ENCODE peak calls at places on chromosomes 2 and 18, in eight cellular contexts. One of them, this sample, is unnamed.

GRCh38 chr2:241541564-241542277 is 16.8 kb upstream of the BOK start:
- DNase-seq in IMR-90: no peak
- DNase-seq in SK-N-SH: peak; percentile 71
- DNase-seq in K562: no peak
- DNase-seq in GM12878: no peak
- DNase-seq in HepG2: no peak
- DNase-seq in A549: no peak
- DNase-seq in H1: no peak
- DNase-seq in this sample: no peak

GRCh38 chr2:11980809-11981208 is 234.4 kb downstream of the LPIN1 start:
- DNase-seq in IMR-90: no peak
- DNase-seq in SK-N-SH: no peak
- DNase-seq in K562: no peak
- DNase-seq in GM12878: no peak
- DNase-seq in HepG2: no peak
- DNase-seq in A549: no peak
- DNase-seq in H1: no peak
- DNase-seq in this sample: no peak

GRCh38 chr18:62436636-62437519 is 85.9 kb upstream of the ZCCHC2 start:
- DNase-seq in IMR-90: peak; percentile 56
- DNase-seq in SK-N-SH: no peak
- DNase-seq in K562: no peak
- DNase-seq in GM12878: no peak
- DNase-seq in HepG2: no peak
- DNase-seq in A549: no peak
- DNase-seq in H1: no peak
- DNase-seq in this sample: no peak

GRCh38 chr18:32469691-32470131 is 971 bp downstream of the GAREM1 start:
- DNase-seq in IMR-90: peak; percentile 10
- DNase-seq in SK-N-SH: no peak
- DNase-seq in K562: no peak
- DNase-seq in GM12878: no peak
- DNase-seq in HepG2: no peak
- DNase-seq in A549: peak; percentile 3
- DNase-seq in H1: no peak
- DNase-seq in this sample: no peak

GRCh38 chr2:238754259-238754658 is 93.6 kb upstream of the TWIST2 start:
- DNase-seq in IMR-90: no peak
- DNase-seq in SK-N-SH: no peak
- DNase-seq in K562: no peak
- DNase-seq in GM12878: no peak
- DNase-seq in HepG2: no peak
- DNase-seq in A549: no peak
- DNase-seq in H1: no peak
- DNase-seq in this sample: peak; percentile 22

GRCh38 chr2:142180820-142181533 is 50.2 kb upstream of the LRP1B start:
- DNase-seq in IMR-90: peak; percentile 12
- DNase-seq in SK-N-SH: no peak
- DNase-seq in K562: no peak
- DNase-seq in GM12878: no peak
- DNase-seq in HepG2: peak; percentile 43
- DNase-seq in A549: no peak
- DNase-seq in H1: peak; percentile 56
- DNase-seq in this sample: peak; percentile 48

GRCh38 chr2:86584164-86584913 is 21.1 kb upstream of the CHMP3 start:
- DNase-seq in IMR-90: no peak
- DNase-seq in SK-N-SH: peak; percentile 6
- DNase-seq in K562: no peak
- DNase-seq in GM12878: no peak
- DNase-seq in HepG2: no peak
- DNase-seq in A549: no peak
- DNase-seq in H1: no peak
- DNase-seq in this sample: no peak

GRCh38 chr2:203551653-203552250 is 16.7 kb upstream of the RAPH1 start:
- DNase-seq in IMR-90: peak; percentile 70
- DNase-seq in SK-N-SH: no peak
- DNase-seq in K562: no peak
- DNase-seq in GM12878: no peak
- DNase-seq in HepG2: peak; percentile 30
- DNase-seq in A549: no peak
- DNase-seq in H1: no peak
- DNase-seq in this sample: no peak

GRCh38 chr2:159755788-159756187 is 42.2 kb downstream of the CD302 start:
- DNase-seq in IMR-90: peak; percentile 47
- DNase-seq in SK-N-SH: no peak
- DNase-seq in K562: peak; percentile 58
- DNase-seq in GM12878: no peak
- DNase-seq in HepG2: peak; percentile 51
- DNase-seq in A549: peak; percentile 25
- DNase-seq in H1: peak; percentile 25
- DNase-seq in this sample: peak; percentile 75

GRCh38 chr18:70195852-70196434 is 9.5 kb downstream of the RTTN start:
- DNase-seq in IMR-90: peak; percentile 70
- DNase-seq in SK-N-SH: peak; percentile 54
- DNase-seq in K562: peak; percentile 16
- DNase-seq in GM12878: no peak
- DNase-seq in HepG2: peak; percentile 35
- DNase-seq in A549: peak; percentile 10
- DNase-seq in H1: no peak
- DNase-seq in this sample: no peak

GRCh38 chr2:67437132-67437531 is 40.0 kb downstream of the ETAA1 start:
- DNase-seq in IMR-90: peak; percentile 12
- DNase-seq in SK-N-SH: no peak
- DNase-seq in K562: no peak
- DNase-seq in GM12878: no peak
- DNase-seq in HepG2: no peak
- DNase-seq in A549: no peak
- DNase-seq in H1: no peak
- DNase-seq in this sample: no peak

GRCh38 chr2:227378371-227378782 is 729 bp downstream of the TM4SF20 start:
- DNase-seq in IMR-90: peak; percentile 45
- DNase-seq in SK-N-SH: no peak
- DNase-seq in K562: no peak
- DNase-seq in GM12878: no peak
- DNase-seq in HepG2: no peak
- DNase-seq in A549: peak; percentile 46
- DNase-seq in H1: no peak
- DNase-seq in this sample: no peak

GRCh38 chr2:200702646-200703118 is 109.0 kb upstream of the BZW1 start:
- DNase-seq in IMR-90: no peak
- DNase-seq in SK-N-SH: no peak
- DNase-seq in K562: no peak
- DNase-seq in GM12878: no peak
- DNase-seq in HepG2: peak; percentile 80
- DNase-seq in A549: no peak
- DNase-seq in H1: no peak
- DNase-seq in this sample: no peak

GRCh38 chr2:171146633-171147032 is 14.1 kb downstream of the TLK1 start:
- DNase-seq in IMR-90: no peak
- DNase-seq in SK-N-SH: no peak
- DNase-seq in K562: no peak
- DNase-seq in GM12878: no peak
- DNase-seq in HepG2: no peak
- DNase-seq in A549: no peak
- DNase-seq in H1: no peak
- DNase-seq in this sample: no peak

GRCh38 chr18:8562914-8563313 is 46.3 kb upstream of the RAB12 start:
- DNase-seq in IMR-90: no peak
- DNase-seq in SK-N-SH: peak; percentile 55
- DNase-seq in K562: no peak
- DNase-seq in GM12878: no peak
- DNase-seq in HepG2: no peak
- DNase-seq in A549: no peak
- DNase-seq in H1: no peak
- DNase-seq in this sample: no peak

GRCh38 chr2:116098049-116098448 is 1655.6 kb downstream of the DPP10 start:
- DNase-seq in IMR-90: no peak
- DNase-seq in SK-N-SH: peak; percentile 1
- DNase-seq in K562: no peak
- DNase-seq in GM12878: no peak
- DNase-seq in HepG2: no peak
- DNase-seq in A549: no peak
- DNase-seq in H1: no peak
- DNase-seq in this sample: no peak

GRCh38 chr2:127083819-127084503 is 23.0 kb downstream of the BIN1 start:
- DNase-seq in IMR-90: peak; percentile 98
- DNase-seq in SK-N-SH: no peak
- DNase-seq in K562: no peak
- DNase-seq in GM12878: no peak
- DNase-seq in HepG2: no peak
- DNase-seq in A549: no peak
- DNase-seq in H1: no peak
- DNase-seq in this sample: no peak

GRCh38 chr2:134170269-134170668 is 83.6 kb upstream of the MGAT5 start:
- DNase-seq in IMR-90: peak; percentile 48
- DNase-seq in SK-N-SH: no peak
- DNase-seq in K562: no peak
- DNase-seq in GM12878: no peak
- DNase-seq in HepG2: no peak
- DNase-seq in A549: no peak
- DNase-seq in H1: no peak
- DNase-seq in this sample: no peak

GRCh38 chr2:40224321-40224720 is 227.6 kb downstream of the SLC8A1 start:
- DNase-seq in IMR-90: no peak
- DNase-seq in SK-N-SH: no peak
- DNase-seq in K562: no peak
- DNase-seq in GM12878: no peak
- DNase-seq in HepG2: no peak
- DNase-seq in A549: no peak
- DNase-seq in H1: no peak
- DNase-seq in this sample: no peak

GRCh38 chr18:48133675-48134251 is 203.3 kb upstream of the SMAD2 start:
- DNase-seq in IMR-90: no peak
- DNase-seq in SK-N-SH: no peak
- DNase-seq in K562: no peak
- DNase-seq in GM12878: no peak
- DNase-seq in HepG2: no peak
- DNase-seq in A549: no peak
- DNase-seq in H1: no peak
- DNase-seq in this sample: no peak

GRCh38 chr18:72056171-72056570 is 488.0 kb downstream of the CBLN2 start:
- DNase-seq in IMR-90: no peak
- DNase-seq in SK-N-SH: no peak
- DNase-seq in K562: no peak
- DNase-seq in GM12878: no peak
- DNase-seq in HepG2: no peak
- DNase-seq in A549: no peak
- DNase-seq in H1: no peak
- DNase-seq in this sample: no peak

GRCh38 chr18:63997041-63997440 is 27.2 kb downstream of the SERPINB8 start:
- DNase-seq in IMR-90: no peak
- DNase-seq in SK-N-SH: no peak
- DNase-seq in K562: no peak
- DNase-seq in GM12878: no peak
- DNase-seq in HepG2: no peak
- DNase-seq in A549: no peak
- DNase-seq in H1: no peak
- DNase-seq in this sample: no peak
- TF ChIP-seq RAD21 in IMR-90: no peak
- TF ChIP-seq RAD21 in SK-N-SH: no peak
- TF ChIP-seq RAD21 in K562: no peak
- TF ChIP-seq RAD21 in GM12878: no peak
- TF ChIP-seq RAD21 in HepG2: no peak
- TF ChIP-seq RAD21 in A549: no peak
- TF ChIP-seq RAD21 in H1: no peak
- TF ChIP-seq RAD21 in this sample: no peak

GRCh38 chr18:6543330-6543908 is 128.7 kb upstream of the L3MBTL4 start:
- DNase-seq in IMR-90: peak; percentile 55
- DNase-seq in SK-N-SH: peak; percentile 37
- DNase-seq in K562: no peak
- DNase-seq in GM12878: no peak
- DNase-seq in HepG2: peak; percentile 14
- DNase-seq in A549: peak; percentile 5
- DNase-seq in H1: no peak
- DNase-seq in this sample: no peak
- TF ChIP-seq RAD21 in IMR-90: peak; percentile 70
- TF ChIP-seq RAD21 in SK-N-SH: peak; percentile 88
- TF ChIP-seq RAD21 in K562: peak; percentile 82
- TF ChIP-seq RAD21 in GM12878: peak; percentile 46
- TF ChIP-seq RAD21 in HepG2: no peak
- TF ChIP-seq RAD21 in A549: peak; percentile 43
- TF ChIP-seq RAD21 in H1: peak; percentile 83
- TF ChIP-seq RAD21 in this sample: no peak

GRCh38 chr18:58887613-58887963 is 22.9 kb downstream of the ZNF532 start:
- DNase-seq in IMR-90: no peak
- DNase-seq in SK-N-SH: no peak
- DNase-seq in K562: no peak
- DNase-seq in GM12878: peak; percentile 51
- DNase-seq in HepG2: no peak
- DNase-seq in A549: no peak
- DNase-seq in H1: no peak
- DNase-seq in this sample: no peak
- TF ChIP-seq RAD21 in IMR-90: no peak
- TF ChIP-seq RAD21 in SK-N-SH: no peak
- TF ChIP-seq RAD21 in K562: no peak
- TF ChIP-seq RAD21 in GM12878: no peak
- TF ChIP-seq RAD21 in HepG2: no peak
- TF ChIP-seq RAD21 in A549: no peak
- TF ChIP-seq RAD21 in H1: no peak
- TF ChIP-seq RAD21 in this sample: no peak

DNA sequence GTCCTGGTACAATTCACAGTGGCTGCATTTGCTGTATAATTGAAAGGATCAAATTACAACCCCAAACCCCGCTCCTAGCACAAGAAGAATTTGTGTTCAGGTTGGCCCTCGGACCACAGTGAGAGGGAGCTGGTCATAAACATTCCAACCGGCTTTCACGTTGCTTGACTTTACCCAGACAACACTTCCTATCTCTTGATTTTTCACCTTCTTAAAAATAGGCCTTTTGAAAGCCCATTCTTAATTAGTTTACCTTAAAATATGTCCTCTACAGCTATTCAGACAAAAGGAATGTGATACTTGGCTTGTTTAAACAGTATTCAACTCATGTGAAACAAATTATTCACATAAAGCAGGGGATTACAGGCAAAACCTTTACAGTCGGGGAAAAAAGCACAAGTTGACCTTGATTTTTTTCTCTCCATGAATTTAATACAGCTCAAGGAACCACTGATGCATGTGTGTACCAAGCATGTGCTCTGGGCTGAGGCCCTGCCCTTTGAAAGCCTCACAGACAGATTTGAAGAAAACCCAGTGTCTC is 143.1 kb upstream of the SOX11 start:
- DNase-seq in IMR-90: peak; percentile 36
- DNase-seq in SK-N-SH: no peak
- DNase-seq in K562: no peak
- DNase-seq in GM12878: no peak
- DNase-seq in HepG2: no peak
- DNase-seq in A549: no peak
- DNase-seq in H1: no peak
- DNase-seq in this sample: no peak
- TF ChIP-seq RAD21 in IMR-90: no peak
- TF ChIP-seq RAD21 in SK-N-SH: no peak
- TF ChIP-seq RAD21 in K562: no peak
- TF ChIP-seq RAD21 in GM12878: no peak
- TF ChIP-seq RAD21 in HepG2: no peak
- TF ChIP-seq RAD21 in A549: no peak
- TF ChIP-seq RAD21 in H1: no peak
- TF ChIP-seq RAD21 in this sample: no peak

DNA sequence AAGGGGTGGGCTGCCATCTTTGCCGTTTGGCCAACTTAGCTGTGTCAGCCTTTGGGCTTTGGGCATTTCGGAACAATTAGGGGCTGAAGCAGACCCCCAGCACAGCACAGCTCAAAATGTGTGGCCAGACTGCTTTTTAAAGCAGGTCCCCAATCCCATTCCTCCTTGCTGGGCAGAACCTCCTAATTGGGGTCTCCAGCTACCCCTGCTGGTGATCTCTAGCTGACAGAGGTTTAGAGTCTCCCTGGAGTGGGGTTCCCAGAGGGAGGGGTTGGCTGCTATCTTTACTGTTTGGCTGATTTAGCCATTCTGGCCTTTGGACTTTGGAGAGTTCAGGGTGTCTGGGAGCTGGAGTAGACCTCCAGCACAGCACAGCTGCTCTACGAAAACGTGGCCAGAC is 71.5 kb upstream of the LHCGR start:
- DNase-seq in IMR-90: no peak
- DNase-seq in SK-N-SH: no peak
- DNase-seq in K562: no peak
- DNase-seq in GM12878: no peak
- DNase-seq in HepG2: no peak
- DNase-seq in A549: no peak
- DNase-seq in H1: no peak
- DNase-seq in this sample: no peak
- TF ChIP-seq RAD21 in IMR-90: no peak
- TF ChIP-seq RAD21 in SK-N-SH: no peak
- TF ChIP-seq RAD21 in K562: no peak
- TF ChIP-seq RAD21 in GM12878: no peak
- TF ChIP-seq RAD21 in HepG2: no peak
- TF ChIP-seq RAD21 in A549: no peak
- TF ChIP-seq RAD21 in H1: peak; percentile 55
- TF ChIP-seq RAD21 in this sample: no peak

This sample was measured in HCT116.